ENCODE peak calls at places on chromosomes 13 and 19, in nine cellular contexts. One of them, this sample, is unnamed.

GRCh38 chr19:6074709-6075403 is 35.4 kb downstream of the RFX2 start:
- DNase-seq in bronchial epithelial cell: no peak
- DNase-seq in activated CD4-positive, alpha-beta memory T cell treated with anti-CD3 and anti-CD28 coated beads, Interleukin-2, amount 10 ng/mL, durations not matched to agents 7 days and 5 days: no peak
- DNase-seq in SW480: no peak
- DNase-seq in left colon: peak; percentile 19
- DNase-seq in NCI-H2029 treated with DMSO at 0.1 percent for 48 hours: no peak
- DNase-seq in HuH-7: no peak
- DNase-seq in Kasumi-1: no peak
- DNase-seq in hippocampal formation: no peak
- DNase-seq in this sample: no peak

GRCh38 chr19:12840091-12841079 is 2.1 kb downstream of the MAST1 start:
- DNase-seq in hippocampal formation: no peak
- DNase-seq in bronchial epithelial cell: peak; percentile 83
- DNase-seq in SW480: peak; percentile 76
- DNase-seq in HuH-7: no peak
- DNase-seq in Kasumi-1: no peak
- DNase-seq in activated CD4-positive, alpha-beta memory T cell treated with anti-CD3 and anti-CD28 coated beads, Interleukin-2, amount 10 ng/mL, durations not matched to agents 7 days and 5 days: peak; percentile 64
- DNase-seq in left colon: peak; percentile 83
- DNase-seq in NCI-H2029 treated with DMSO at 0.1 percent for 48 hours: peak; percentile 89
- DNase-seq in this sample: no peak

GRCh38 chr13:49789961-49790360 is 2.5 kb downstream of the KPNA3 start:
- DNase-seq in NCI-H2029 treated with DMSO at 0.1 percent for 48 hours: no peak
- DNase-seq in Kasumi-1: no peak
- DNase-seq in SW480: no peak
- DNase-seq in activated CD4-positive, alpha-beta memory T cell treated with anti-CD3 and anti-CD28 coated beads, Interleukin-2, amount 10 ng/mL, durations not matched to agents 7 days and 5 days: no peak
- DNase-seq in bronchial epithelial cell: no peak
- DNase-seq in HuH-7: no peak
- DNase-seq in left colon: no peak
- DNase-seq in hippocampal formation: no peak
- DNase-seq in this sample: no peak

GRCh38 chr13:91162180-91162579 is 185.3 kb upstream of the MIR17HG start:
- DNase-seq in NCI-H2029 treated with DMSO at 0.1 percent for 48 hours: no peak
- DNase-seq in left colon: no peak
- DNase-seq in hippocampal formation: no peak
- DNase-seq in activated CD4-positive, alpha-beta memory T cell treated with anti-CD3 and anti-CD28 coated beads, Interleukin-2, amount 10 ng/mL, durations not matched to agents 7 days and 5 days: no peak
- DNase-seq in bronchial epithelial cell: no peak
- DNase-seq in Kasumi-1: no peak
- DNase-seq in HuH-7: no peak
- DNase-seq in SW480: no peak
- DNase-seq in this sample: no peak

GRCh38 chr19:34649886-34650543 is 26.9 kb downstream of the SCGB2B2 start:
- DNase-seq in bronchial epithelial cell: no peak
- DNase-seq in hippocampal formation: no peak
- DNase-seq in SW480: no peak
- DNase-seq in HuH-7: no peak
- DNase-seq in activated CD4-positive, alpha-beta memory T cell treated with anti-CD3 and anti-CD28 coated beads, Interleukin-2, amount 10 ng/mL, durations not matched to agents 7 days and 5 days: no peak
- DNase-seq in left colon: no peak
- DNase-seq in Kasumi-1: no peak
- DNase-seq in NCI-H2029 treated with DMSO at 0.1 percent for 48 hours: no peak
- DNase-seq in this sample: no peak

GRCh38 chr13:33228645-33229445 is 56.7 kb downstream of the STARD13 start:
- DNase-seq in Kasumi-1: peak; percentile 20
- DNase-seq in HuH-7: peak; percentile 26
- DNase-seq in NCI-H2029 treated with DMSO at 0.1 percent for 48 hours: no peak
- DNase-seq in bronchial epithelial cell: peak; percentile 45
- DNase-seq in left colon: no peak
- DNase-seq in hippocampal formation: peak; percentile 79
- DNase-seq in activated CD4-positive, alpha-beta memory T cell treated with anti-CD3 and anti-CD28 coated beads, Interleukin-2, amount 10 ng/mL, durations not matched to agents 7 days and 5 days: no peak
- DNase-seq in SW480: peak; percentile 50
- DNase-seq in this sample: peak; percentile 86

GRCh38 chr13:114173753-114174152 is 5.3 kb upstream of the CFAP97D2 start:
- DNase-seq in SW480: no peak
- DNase-seq in bronchial epithelial cell: peak; percentile 18
- DNase-seq in HuH-7: no peak
- DNase-seq in NCI-H2029 treated with DMSO at 0.1 percent for 48 hours: no peak
- DNase-seq in activated CD4-positive, alpha-beta memory T cell treated with anti-CD3 and anti-CD28 coated beads, Interleukin-2, amount 10 ng/mL, durations not matched to agents 7 days and 5 days: no peak
- DNase-seq in hippocampal formation: no peak
- DNase-seq in Kasumi-1: no peak
- DNase-seq in left colon: no peak
- DNase-seq in this sample: no peak

GRCh38 chr19:39318071-39318470 is 2.6 kb downstream of the LRFN1 start:
- DNase-seq in left colon: no peak
- DNase-seq in hippocampal formation: no peak
- DNase-seq in activated CD4-positive, alpha-beta memory T cell treated with anti-CD3 and anti-CD28 coated beads, Interleukin-2, amount 10 ng/mL, durations not matched to agents 7 days and 5 days: no peak
- DNase-seq in HuH-7: no peak
- DNase-seq in NCI-H2029 treated with DMSO at 0.1 percent for 48 hours: no peak
- DNase-seq in bronchial epithelial cell: no peak
- DNase-seq in SW480: no peak
- DNase-seq in Kasumi-1: no peak
- DNase-seq in this sample: no peak

GRCh38 chr19:5718032-5718578 is 1.8 kb downstream of the LONP1 start:
- DNase-seq in Kasumi-1: no peak
- DNase-seq in HuH-7: no peak
- DNase-seq in hippocampal formation: no peak
- DNase-seq in bronchial epithelial cell: peak; percentile 35
- DNase-seq in NCI-H2029 treated with DMSO at 0.1 percent for 48 hours: no peak
- DNase-seq in SW480: no peak
- DNase-seq in left colon: no peak
- DNase-seq in activated CD4-positive, alpha-beta memory T cell treated with anti-CD3 and anti-CD28 coated beads, Interleukin-2, amount 10 ng/mL, durations not matched to agents 7 days and 5 days: peak; percentile 35
- DNase-seq in this sample: no peak

GRCh38 chr19:7115721-7116120 is 46.2 kb downstream of the ZNF557 start:
- DNase-seq in Kasumi-1: no peak
- DNase-seq in SW480: no peak
- DNase-seq in hippocampal formation: peak; percentile 86
- DNase-seq in left colon: no peak
- DNase-seq in HuH-7: no peak
- DNase-seq in bronchial epithelial cell: no peak
- DNase-seq in activated CD4-positive, alpha-beta memory T cell treated with anti-CD3 and anti-CD28 coated beads, Interleukin-2, amount 10 ng/mL, durations not matched to agents 7 days and 5 days: no peak
- DNase-seq in NCI-H2029 treated with DMSO at 0.1 percent for 48 hours: no peak
- DNase-seq in this sample: peak; percentile 97

GRCh38 chr13:77810430-77810829 is 108.2 kb downstream of the EDNRB start:
- DNase-seq in SW480: no peak
- DNase-seq in Kasumi-1: peak; percentile 59
- DNase-seq in HuH-7: peak; percentile 1
- DNase-seq in left colon: no peak
- DNase-seq in NCI-H2029 treated with DMSO at 0.1 percent for 48 hours: no peak
- DNase-seq in bronchial epithelial cell: peak; percentile 37
- DNase-seq in activated CD4-positive, alpha-beta memory T cell treated with anti-CD3 and anti-CD28 coated beads, Interleukin-2, amount 10 ng/mL, durations not matched to agents 7 days and 5 days: no peak
- DNase-seq in hippocampal formation: no peak
- DNase-seq in this sample: peak; percentile 45

GRCh38 chr19:29083863-29084262 is 129.1 kb downstream of the UQCRFS1 start:
- DNase-seq in bronchial epithelial cell: no peak
- DNase-seq in Kasumi-1: no peak
- DNase-seq in hippocampal formation: no peak
- DNase-seq in HuH-7: no peak
- DNase-seq in NCI-H2029 treated with DMSO at 0.1 percent for 48 hours: no peak
- DNase-seq in SW480: no peak
- DNase-seq in activated CD4-positive, alpha-beta memory T cell treated with anti-CD3 and anti-CD28 coated beads, Interleukin-2, amount 10 ng/mL, durations not matched to agents 7 days and 5 days: no peak
- DNase-seq in left colon: no peak
- DNase-seq in this sample: no peak

GRCh38 chr19:29831041-29831548 is 19.3 kb downstream of the CCNE1 start:
- DNase-seq in hippocampal formation: no peak
- DNase-seq in left colon: no peak
- DNase-seq in NCI-H2029 treated with DMSO at 0.1 percent for 48 hours: no peak
- DNase-seq in bronchial epithelial cell: peak; percentile 75
- DNase-seq in activated CD4-positive, alpha-beta memory T cell treated with anti-CD3 and anti-CD28 coated beads, Interleukin-2, amount 10 ng/mL, durations not matched to agents 7 days and 5 days: peak; percentile 74
- DNase-seq in Kasumi-1: no peak
- DNase-seq in HuH-7: no peak
- DNase-seq in SW480: peak; percentile 62
- DNase-seq in this sample: no peak

GRCh38 chr19:46428278-46429141 is at the start of gene PNMA8C:
- DNase-seq in SW480: peak; percentile 67
- DNase-seq in left colon: peak; percentile 49
- DNase-seq in Kasumi-1: peak; percentile 51
- DNase-seq in hippocampal formation: peak; percentile 80
- DNase-seq in NCI-H2029 treated with DMSO at 0.1 percent for 48 hours: peak; percentile 16
- DNase-seq in bronchial epithelial cell: no peak
- DNase-seq in activated CD4-positive, alpha-beta memory T cell treated with anti-CD3 and anti-CD28 coated beads, Interleukin-2, amount 10 ng/mL, durations not matched to agents 7 days and 5 days: peak; percentile 75
- DNase-seq in HuH-7: no peak
- DNase-seq in this sample: peak; percentile 86

GRCh38 chr19:44635581-44636438 is 7.9 kb upstream of the PVR start:
- DNase-seq in NCI-H2029 treated with DMSO at 0.1 percent for 48 hours: no peak
- DNase-seq in SW480: no peak
- DNase-seq in hippocampal formation: no peak
- DNase-seq in Kasumi-1: peak; percentile 68
- DNase-seq in left colon: no peak
- DNase-seq in HuH-7: no peak
- DNase-seq in activated CD4-positive, alpha-beta memory T cell treated with anti-CD3 and anti-CD28 coated beads, Interleukin-2, amount 10 ng/mL, durations not matched to agents 7 days and 5 days: no peak
- DNase-seq in bronchial epithelial cell: peak; percentile 46
- DNase-seq in this sample: peak; percentile 21

GRCh38 chr19:33171916-33172359 is 22.2 kb upstream of the LRP3 start:
- DNase-seq in hippocampal formation: no peak
- DNase-seq in bronchial epithelial cell: peak; percentile 24
- DNase-seq in Kasumi-1: no peak
- DNase-seq in left colon: no peak
- DNase-seq in NCI-H2029 treated with DMSO at 0.1 percent for 48 hours: no peak
- DNase-seq in SW480: peak; percentile 22
- DNase-seq in HuH-7: no peak
- DNase-seq in activated CD4-positive, alpha-beta memory T cell treated with anti-CD3 and anti-CD28 coated beads, Interleukin-2, amount 10 ng/mL, durations not matched to agents 7 days and 5 days: no peak
- DNase-seq in this sample: no peak

GRCh38 chr19:38993271-38993670 is 17.7 kb upstream of the FBXO17 start:
- DNase-seq in Kasumi-1: no peak
- DNase-seq in NCI-H2029 treated with DMSO at 0.1 percent for 48 hours: no peak
- DNase-seq in SW480: peak; percentile 30
- DNase-seq in hippocampal formation: no peak
- DNase-seq in HuH-7: no peak
- DNase-seq in left colon: no peak
- DNase-seq in bronchial epithelial cell: peak; percentile 99
- DNase-seq in activated CD4-positive, alpha-beta memory T cell treated with anti-CD3 and anti-CD28 coated beads, Interleukin-2, amount 10 ng/mL, durations not matched to agents 7 days and 5 days: no peak
- DNase-seq in this sample: no peak

GRCh38 chr19:34269968-34270621 is 15.7 kb downstream of the GARRE1 start:
- DNase-seq in NCI-H2029 treated with DMSO at 0.1 percent for 48 hours: no peak
- DNase-seq in hippocampal formation: peak; percentile 42
- DNase-seq in SW480: peak; percentile 66
- DNase-seq in HuH-7: no peak
- DNase-seq in Kasumi-1: peak; percentile 70
- DNase-seq in bronchial epithelial cell: peak; percentile 71
- DNase-seq in activated CD4-positive, alpha-beta memory T cell treated with anti-CD3 and anti-CD28 coated beads, Interleukin-2, amount 10 ng/mL, durations not matched to agents 7 days and 5 days: peak; percentile 76
- DNase-seq in left colon: peak; percentile 40
- DNase-seq in this sample: peak; percentile 80

GRCh38 chr19:10852098-10852800 is 4.0 kb downstream of the C19orf38 start:
- DNase-seq in HuH-7: no peak
- DNase-seq in left colon: no peak
- DNase-seq in Kasumi-1: no peak
- DNase-seq in SW480: no peak
- DNase-seq in activated CD4-positive, alpha-beta memory T cell treated with anti-CD3 and anti-CD28 coated beads, Interleukin-2, amount 10 ng/mL, durations not matched to agents 7 days and 5 days: no peak
- DNase-seq in NCI-H2029 treated with DMSO at 0.1 percent for 48 hours: no peak
- DNase-seq in hippocampal formation: no peak
- DNase-seq in bronchial epithelial cell: peak; percentile 57
- DNase-seq in this sample: no peak

GRCh38 chr13:26376430-26376829 is 122.5 kb downstream of the CDK8 start:
- DNase-seq in Kasumi-1: peak; percentile 9
- DNase-seq in bronchial epithelial cell: no peak
- DNase-seq in SW480: no peak
- DNase-seq in HuH-7: no peak
- DNase-seq in activated CD4-positive, alpha-beta memory T cell treated with anti-CD3 and anti-CD28 coated beads, Interleukin-2, amount 10 ng/mL, durations not matched to agents 7 days and 5 days: no peak
- DNase-seq in NCI-H2029 treated with DMSO at 0.1 percent for 48 hours: no peak
- DNase-seq in hippocampal formation: no peak
- DNase-seq in left colon: no peak
- DNase-seq in this sample: no peak

GRCh38 chr13:88086577-88086976 is 415.4 kb downstream of the SLITRK5 start:
- DNase-seq in left colon: no peak
- DNase-seq in bronchial epithelial cell: peak; percentile 76
- DNase-seq in HuH-7: no peak
- DNase-seq in Kasumi-1: no peak
- DNase-seq in hippocampal formation: no peak
- DNase-seq in SW480: no peak
- DNase-seq in NCI-H2029 treated with DMSO at 0.1 percent for 48 hours: no peak
- DNase-seq in activated CD4-positive, alpha-beta memory T cell treated with anti-CD3 and anti-CD28 coated beads, Interleukin-2, amount 10 ng/mL, durations not matched to agents 7 days and 5 days: no peak
- DNase-seq in this sample: no peak

GRCh38 chr13:32852568-32852967 is 163.7 kb upstream of the KL start:
- DNase-seq in NCI-H2029 treated with DMSO at 0.1 percent for 48 hours: no peak
- DNase-seq in hippocampal formation: peak; percentile 30
- DNase-seq in bronchial epithelial cell: peak; percentile 32
- DNase-seq in SW480: no peak
- DNase-seq in activated CD4-positive, alpha-beta memory T cell treated with anti-CD3 and anti-CD28 coated beads, Interleukin-2, amount 10 ng/mL, durations not matched to agents 7 days and 5 days: no peak
- DNase-seq in HuH-7: no peak
- DNase-seq in left colon: no peak
- DNase-seq in Kasumi-1: no peak
- DNase-seq in this sample: no peak